ENCODE peak calls at places on chromosomes 16 and 17, in eight cellular contexts. W is DND-41; Q is cardiac fibroblast; F is neural progenitor cell; U is HepG2; H is effector memory CD4-positive, alpha-beta T cell; O is left lung; I is AG10803. G is an unnamed sample.

GRCh38 chr17:45834471-45835396 is 9.9 kb upstream of the SPPL2C start:
- DNase-seq in W (no peak), Q (no peak), F (no peak), U (no peak), H (no peak), O (peak), I (no peak), G (no peak)

GRCh38 chr17:3904486-3904885 is 11.6 kb upstream of the CAMKK1 start:
- DNase-seq in W (no peak), Q (no peak), F (no peak), U (no peak), H (no peak), O (no peak), I (no peak), G (no peak)

GRCh38 chr16:88649924-88650748 is 717 bp downstream of the CYBA start:
- DNase-seq in W (peak), Q (peak), F (peak), U (peak), H (peak), O (peak), I (peak), G (no peak)

GRCh38 chr16:23519282-23519681 is 9.0 kb upstream of the GGA2 start:
- DNase-seq in W (no peak), Q (no peak), F (no peak), U (no peak), H (no peak), O (no peak), I (no peak), G (no peak)

GRCh38 chr16:22684282-22685161 is 129.4 kb upstream of the HS3ST2 start:
- DNase-seq in W (no peak), Q (peak), F (no peak), U (no peak), H (no peak), O (no peak), I (peak), G (no peak)

GRCh38 chr16:88393034-88393433 is 10.3 kb downstream of the ZNF469 start:
- DNase-seq in W (no peak), Q (no peak), F (no peak), U (no peak), H (no peak), O (no peak), I (peak), G (no peak)

GRCh38 chr17:2849327-2849670 is 53.1 kb downstream of the RAP1GAP2 start:
- DNase-seq in W (no peak), Q (no peak), F (peak), U (no peak), H (no peak), O (no peak), I (no peak), G (no peak)

GRCh38 chr16:70714526-70715112 is 28.8 kb upstream of the MTSS2 start:
- DNase-seq in W (no peak), Q (no peak), F (no peak), U (no peak), H (no peak), O (no peak), I (no peak), G (no peak)

DNA sequence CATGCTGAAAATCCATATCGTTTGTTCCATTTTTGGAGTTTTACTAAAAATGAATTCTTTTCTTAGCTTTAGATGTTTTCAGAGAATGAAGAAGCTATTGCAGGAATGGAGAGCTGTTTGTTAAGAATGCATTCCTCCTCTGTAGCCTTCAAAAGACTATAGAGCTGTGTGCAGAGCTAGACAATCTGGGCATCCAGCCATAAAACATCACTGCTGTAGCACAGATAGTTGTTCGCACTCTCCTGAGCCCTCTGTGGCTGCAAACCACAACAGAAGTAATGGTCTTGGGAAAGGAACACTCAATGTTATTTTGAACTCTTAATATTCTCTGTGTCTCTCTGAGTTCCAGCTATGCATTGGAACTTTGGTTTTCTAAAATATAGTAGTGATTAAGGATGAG is 4.9 kb downstream of the TNRC6C start:
- DNase-seq in W (peak), Q (peak), F (peak), U (peak), H (peak), O (no peak), I (peak), G (no peak)
- H3K4me3 ChIP-seq in W (no peak), Q (no peak), F (peak), U (no peak), H (peak), O (no peak), I (no peak), G (peak)

DNA sequence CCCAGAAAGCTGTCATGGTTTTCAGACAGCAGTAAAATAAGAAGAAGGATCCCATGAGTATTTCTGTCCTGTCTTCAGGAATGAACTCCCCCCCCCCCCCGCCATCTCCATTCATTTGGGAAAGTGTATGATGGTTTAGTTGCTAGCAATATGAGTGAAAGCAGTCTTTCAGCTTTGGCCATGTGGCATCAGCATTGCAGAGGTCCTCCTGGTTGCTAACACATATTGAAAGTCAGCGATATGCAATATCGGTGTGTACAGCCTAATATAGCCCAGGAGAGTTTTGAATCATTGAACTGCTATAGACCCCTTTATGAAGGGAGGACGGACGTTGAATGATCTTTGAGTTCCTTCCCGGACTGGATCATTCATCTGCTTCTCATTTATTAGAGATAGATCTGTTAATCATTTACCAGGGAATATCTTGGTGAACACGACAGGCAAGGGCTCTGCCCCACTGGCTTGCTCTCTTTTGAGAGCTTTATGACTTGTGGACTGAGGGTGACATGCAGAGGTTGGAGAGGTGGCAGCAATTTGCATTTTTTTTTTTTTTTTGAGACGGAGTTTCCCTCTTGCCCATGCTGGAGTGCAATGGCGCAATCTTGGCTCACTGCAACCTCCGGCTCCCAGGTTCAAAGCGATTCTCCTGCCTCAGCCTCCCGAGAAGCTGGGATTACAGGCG is 25.2 kb downstream of the DEF8 start:
- DNase-seq in W (no peak), Q (no peak), F (no peak), U (peak), H (no peak), O (no peak), I (no peak), G (no peak)
- H3K4me3 ChIP-seq in W (peak), Q (peak), F (peak), U (peak), H (no peak), O (no peak), I (peak), G (peak)

GRCh38 chr16:10743227-10743609 is 424 bp upstream of the NUBP1 start:
- DNase-seq in W (no peak), Q (no peak), F (no peak), U (no peak), H (no peak), O (no peak), I (no peak), G (no peak)
- H3K4me3 ChIP-seq in W (peak), Q (peak), F (peak), U (peak), H (peak), O (peak), I (peak), G (peak)

GRCh38 chr16:2007081-2007836 is 2.4 kb downstream of the ZNF598 start:
- DNase-seq in W (no peak), Q (no peak), F (no peak), U (no peak), H (no peak), O (peak), I (no peak), G (no peak)

GRCh38 chr16:2008631-2009301 is 855 bp downstream of the ZNF598 start:
- DNase-seq in W (peak), Q (peak), F (no peak), U (peak), H (no peak), O (peak), I (peak), G (no peak)

GRCh38 chr16:2009302-2009711 is 314 bp downstream of the ZNF598 start:
- DNase-seq in W (peak), Q (no peak), F (no peak), U (no peak), H (no peak), O (peak), I (no peak), G (no peak)

GRCh38 chr16:2006317-2006716 is 3.3 kb downstream of the ZNF598 start:
- DNase-seq in W (no peak), Q (no peak), F (no peak), U (no peak), H (no peak), O (no peak), I (no peak), G (no peak)

GRCh38 chr16:2008009-2008526 is 1.6 kb downstream of the ZNF598 start:
- DNase-seq in W (peak), Q (peak), F (no peak), U (no peak), H (no peak), O (peak), I (peak), G (no peak)
- H3K4me3 ChIP-seq in W (peak), Q (peak), F (peak), U (peak), H (no peak), O (no peak), I (peak), G (peak)

DNA sequence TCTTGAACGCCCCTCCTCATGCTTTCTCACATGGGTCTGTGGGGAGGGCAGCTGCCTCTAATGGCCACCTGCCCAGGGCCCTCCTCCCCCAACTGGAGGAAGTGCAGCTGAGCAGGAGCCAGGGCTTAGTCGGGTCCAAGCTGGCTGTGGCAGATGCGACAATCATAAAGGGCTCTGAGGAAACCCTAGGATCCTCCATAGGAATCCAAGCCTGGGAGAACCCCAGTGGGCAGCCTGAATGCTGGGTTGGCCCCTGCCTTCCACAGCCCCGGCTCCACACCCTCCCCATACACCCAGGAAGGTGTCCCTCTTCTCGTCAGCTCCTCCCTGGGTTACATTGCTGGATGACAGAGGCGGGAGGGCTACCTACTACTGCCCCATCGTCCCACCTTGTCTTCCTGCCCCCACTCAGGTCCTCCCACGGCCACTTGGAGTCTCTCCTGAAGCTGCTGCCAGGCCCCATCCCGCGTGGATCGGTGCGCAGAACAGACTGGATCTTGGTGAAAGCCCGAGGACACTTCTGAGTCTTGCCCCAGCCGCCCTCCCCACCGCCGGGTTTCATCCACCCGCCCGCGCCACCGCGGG is 15.6 kb upstream of the CBFB start:
- DNase-seq in W (no peak), Q (no peak), F (no peak), U (no peak), H (no peak), O (no peak), I (no peak), G (peak)
- H3K4me3 ChIP-seq in W (no peak), Q (peak), F (peak), U (peak), H (peak), O (peak), I (peak), G (peak)

GRCh38 chr17:36597229-36597628 is 4.2 kb upstream of the MRM1 start:
- DNase-seq in W (no peak), Q (no peak), F (no peak), U (no peak), H (no peak), O (no peak), I (no peak), G (no peak)
- H3K4me3 ChIP-seq in W (no peak), Q (no peak), F (no peak), U (no peak), H (no peak), O (no peak), I (no peak), G (no peak)

GRCh38 chr16:67862623-67863583 is 9.9 kb upstream of the EDC4 start:
- DNase-seq in W (no peak), Q (peak), F (no peak), U (no peak), H (no peak), O (no peak), I (peak), G (peak)

GRCh38 chr16:67864594-67864993 is 8.3 kb upstream of the EDC4 start:
- DNase-seq in W (no peak), Q (no peak), F (peak), U (no peak), H (no peak), O (no peak), I (no peak), G (no peak)

GRCh38 chr16:67868290-67868689 is 4.6 kb upstream of the EDC4 start:
- DNase-seq in W (no peak), Q (no peak), F (no peak), U (no peak), H (no peak), O (no peak), I (no peak), G (no peak)

GRCh38 chr16:67861877-67862276 is 11.0 kb upstream of the EDC4 start:
- DNase-seq in W (no peak), Q (no peak), F (no peak), U (no peak), H (no peak), O (no peak), I (no peak), G (no peak)

GRCh38 chr16:67865318-67865717 is 7.5 kb upstream of the EDC4 start:
- DNase-seq in W (peak), Q (peak), F (peak), U (peak), H (no peak), O (no peak), I (peak), G (no peak)
- H3K4me3 ChIP-seq in W (no peak), Q (no peak), F (no peak), U (no peak), H (no peak), O (no peak), I (no peak), G (no peak)

DNA sequence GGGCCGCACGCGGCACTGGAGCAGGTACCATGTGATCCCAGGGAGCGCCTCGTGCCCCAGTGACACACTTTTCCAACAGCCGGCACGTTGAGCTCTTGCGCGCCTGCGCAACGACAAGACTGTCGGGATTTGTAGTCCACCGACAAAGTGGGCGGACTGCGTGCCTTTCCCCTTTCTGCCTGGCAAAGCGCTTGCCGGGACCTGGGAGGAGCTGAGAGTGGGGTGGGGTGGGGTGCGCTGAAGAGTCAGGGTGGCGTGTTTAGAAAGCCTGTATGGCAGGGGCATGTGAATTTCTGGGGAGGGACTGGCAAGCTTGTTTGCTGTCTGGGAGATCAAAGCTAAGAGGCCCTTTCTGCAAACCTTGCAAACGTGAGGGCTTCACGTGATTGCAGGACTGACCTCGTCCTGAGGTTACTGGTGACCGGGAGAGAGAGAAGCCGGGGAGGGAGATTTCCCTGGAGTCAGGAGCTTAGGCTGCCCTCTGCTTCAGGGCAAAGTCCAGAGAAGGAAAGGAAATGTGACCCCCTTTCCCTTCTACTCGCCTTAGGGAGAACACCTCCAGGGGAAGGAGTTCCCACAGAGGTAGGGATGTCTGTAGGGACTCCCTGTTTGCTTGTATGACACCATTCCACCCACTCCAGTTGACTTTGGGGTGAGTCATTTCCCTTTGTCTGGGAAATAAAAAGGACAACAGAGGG is 429 bp upstream of the NR1D1 start:
- DNase-seq in W (peak), Q (peak), F (peak), U (peak), H (peak), O (peak), I (peak), G (peak)
- H3K4me3 ChIP-seq in W (peak), Q (peak), F (peak), U (peak), H (peak), O (peak), I (peak), G (peak)

DNA sequence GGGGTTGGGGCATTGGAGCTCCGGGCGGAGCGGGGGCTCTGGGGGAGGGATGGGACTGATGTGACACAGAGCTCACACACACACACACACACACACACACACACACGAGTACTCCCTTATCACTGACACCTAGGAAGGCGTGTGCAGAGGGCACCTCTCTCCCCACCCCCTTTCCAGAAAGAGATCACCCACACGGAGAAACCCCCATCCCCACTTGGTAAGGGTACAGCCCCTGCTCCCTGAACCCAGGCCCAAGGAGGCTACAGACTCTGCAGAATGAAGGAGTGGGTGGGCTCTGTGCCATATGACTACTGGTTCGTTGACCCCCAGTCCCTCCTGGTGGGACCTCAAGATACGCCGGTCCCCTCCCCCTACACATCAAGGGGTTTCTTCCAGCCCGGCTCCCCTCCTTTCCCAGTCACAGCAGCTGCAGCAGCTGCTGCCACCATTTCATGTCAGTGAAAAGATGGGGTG is 8.7 kb upstream of the ARHGAP23 start:
- DNase-seq in W (no peak), Q (no peak), F (no peak), U (no peak), H (no peak), O (no peak), I (no peak), G (no peak)
- H3K4me3 ChIP-seq in W (no peak), Q (no peak), F (peak), U (no peak), H (no peak), O (no peak), I (no peak), G (peak)

G was measured in dorsolateral prefrontal cortex.